ENCODE peak calls at places on chromosomes 12 and 14, in eight cellular contexts. T is adipocyte; F is T-cell; P is activated CD8-positive, alpha-beta memory T cell treated with anti-CD3 and anti-CD28 coated beads for 1 hour; K is ELF-1; N is GM23248; X is fibroblast of mammary gland; U is Calu3. C is an unnamed sample.

GRCh38 chr12:104515899-104516298 is 59.2 kb downstream of the CHST11 start:
- DNase-seq in T (no peak), F (no peak), P (no peak), K (no peak), N (no peak), X (no peak), U (no peak), C (no peak)

GRCh38 chr14:100825691-100826331 is at the start of gene MEG3:
- DNase-seq in T (peak; percentile 88), F (no peak), P (no peak), K (peak; percentile 73), N (peak; percentile 85), X (peak; percentile 80), U (no peak), C (no peak)

GRCh38 chr12:89051065-89051677 is 301.1 kb downstream of the DUSP6 start:
- DNase-seq in T (peak; percentile 87), F (peak; percentile 3), P (no peak), K (no peak), N (peak; percentile 77), X (peak; percentile 81), U (peak; percentile 52), C (no peak)

GRCh38 chr12:28497889-28498411 is 307.7 kb downstream of the CCDC91 start:
- DNase-seq in T (peak; percentile 25), F (no peak), P (no peak), K (no peak), N (peak; percentile 49), X (peak; percentile 35), U (peak; percentile 3), C (no peak)

GRCh38 chr12:27703720-27704452 is 6.7 kb upstream of the MRPS35 start:
- DNase-seq in T (peak; percentile 98), F (peak; percentile 64), P (peak; percentile 45), K (peak; percentile 31), N (peak; percentile 90), X (peak; percentile 86), U (peak; percentile 85), C (peak; percentile 44)

GRCh38 chr12:1972856-1973317 is 31.4 kb downstream of the DCP1B start:
- DNase-seq in T (peak; percentile 32), F (no peak), P (no peak), K (peak; percentile 49), N (peak; percentile 73), X (peak; percentile 53), U (no peak), C (no peak)

GRCh38 chr14:36451346-36452065 is 68.5 kb downstream of the NKX2-1 start:
- DNase-seq in T (no peak), F (no peak), P (no peak), K (no peak), N (no peak), X (no peak), U (no peak), C (no peak)

GRCh38 chr12:75208851-75209781 is 523 bp downstream of the KCNC2 start:
- DNase-seq in T (peak; percentile 56), F (no peak), P (no peak), K (peak; percentile 72), N (peak; percentile 51), X (peak; percentile 21), U (peak; percentile 58), C (no peak)

GRCh38 chr14:105897725-105898113 is 371.3 kb downstream of the TMEM121 start:
- DNase-seq in T (no peak), F (no peak), P (no peak), K (no peak), N (no peak), X (no peak), U (no peak), C (no peak)

GRCh38 chr14:68688872-68689371 is 103.9 kb downstream of the ZFP36L1 start:
- DNase-seq in T (peak; percentile 77), F (no peak), P (no peak), K (peak; percentile 35), N (peak; percentile 59), X (peak; percentile 70), U (no peak), C (no peak)

GRCh38 chr12:78501825-78502224 is 362.7 kb upstream of the SYT1 start:
- DNase-seq in T (no peak), F (no peak), P (no peak), K (no peak), N (no peak), X (no peak), U (no peak), C (no peak)

GRCh38 chr12:6229823-6230222 is 29.6 kb downstream of the CD9 start:
- DNase-seq in T (peak; percentile 79), F (no peak), P (no peak), K (no peak), N (peak; percentile 96), X (peak; percentile 95), U (no peak), C (no peak)

GRCh38 chr14:55107766-55108554 is 21.1 kb upstream of the LGALS3 start:
- DNase-seq in T (peak; percentile 97), F (no peak), P (no peak), K (peak; percentile 62), N (peak; percentile 99), X (peak; percentile 99), U (peak; percentile 82), C (no peak)

GRCh38 chr12:132461526-132461925 is 28.4 kb upstream of the FBRSL1 start:
- DNase-seq in T (no peak), F (no peak), P (no peak), K (no peak), N (no peak), X (no peak), U (no peak), C (no peak)

GRCh38 chr14:22047105-22047504 is 373.5 kb upstream of the OR4E1 start:
- DNase-seq in T (no peak), F (peak; percentile 18), P (no peak), K (no peak), N (no peak), X (no peak), U (peak; percentile 27), C (no peak)

GRCh38 chr12:105672576-105672975 is 342.1 kb downstream of the C12orf75 start:
- DNase-seq in T (no peak), F (no peak), P (no peak), K (no peak), N (no peak), X (no peak), U (no peak), C (no peak)

GRCh38 chr14:50978521-50978871 is 34.2 kb upstream of the PYGL start:
- DNase-seq in T (no peak), F (no peak), P (no peak), K (no peak), N (no peak), X (no peak), U (no peak), C (no peak)

GRCh38 chr12:15700595-15700994 is 88.6 kb downstream of the EPS8 start:
- DNase-seq in T (peak; percentile 86), F (no peak), P (no peak), K (no peak), N (peak; percentile 95), X (peak; percentile 96), U (peak; percentile 23), C (no peak)

GRCh38 chr14:53209370-53209769 is 56.2 kb upstream of the DDHD1 start:
- DNase-seq in T (peak; percentile 6), F (no peak), P (no peak), K (no peak), N (peak; percentile 8), X (peak; percentile 53), U (no peak), C (no peak)

GRCh38 chr14:36091096-36091495 is 85.4 kb downstream of the PTCSC3 start:
- DNase-seq in T (peak; percentile 62), F (no peak), P (no peak), K (peak; percentile 9), N (peak; percentile 95), X (peak; percentile 96), U (peak; percentile 76), C (no peak)

GRCh38 chr12:26651566-26652188 is 181.3 kb downstream of the ITPR2 start:
- DNase-seq in T (peak; percentile 82), F (peak; percentile 6), P (no peak), K (peak; percentile 77), N (peak; percentile 77), X (peak; percentile 76), U (peak; percentile 74), C (peak; percentile 26)

GRCh38 chr12:93376436-93377251 is 1.1 kb upstream of the NUDT4 start:
- DNase-seq in T (no peak), F (no peak), P (no peak), K (peak; percentile 90), N (peak; percentile 71), X (peak; percentile 54), U (no peak), C (no peak)

GRCh38 chr14:54773171-54774006 is 129.2 kb downstream of the GCH1 start:
- DNase-seq in T (peak; percentile 98), F (peak; percentile 45), P (no peak), K (peak; percentile 98), N (peak; percentile 99), X (peak; percentile 100), U (peak; percentile 84), C (peak; percentile 30)

GRCh38 chr12:71007025-71007424 is 86.5 kb upstream of the PTPRR start:
- DNase-seq in T (no peak), F (no peak), P (no peak), K (no peak), N (no peak), X (no peak), U (no peak), C (no peak)

GRCh38 chr14:91019673-91020072 is 40.8 kb downstream of the RPS6KA5 start:
- DNase-seq in T (no peak), F (no peak), P (no peak), K (no peak), N (no peak), X (no peak), U (no peak), C (no peak)

GRCh38 chr12:132477009-132477702 is 12.8 kb upstream of the FBRSL1 start:
- DNase-seq in T (no peak), F (no peak), P (no peak), K (no peak), N (no peak), X (no peak), U (no peak), C (no peak)

GRCh38 chr14:32396874-32397273 is 67.8 kb downstream of the AKAP6 start:
- DNase-seq in T (no peak), F (no peak), P (no peak), K (no peak), N (no peak), X (no peak), U (no peak), C (no peak)

GRCh38 chr14:20274062-20274461 is 31.7 kb downstream of the TTC5 start:
- DNase-seq in T (no peak), F (no peak), P (no peak), K (no peak), N (no peak), X (no peak), U (no peak), C (no peak)

GRCh38 chr14:104659146-104659545 is 30.3 kb upstream of the INF2 start:
- DNase-seq in T (no peak), F (no peak), P (no peak), K (no peak), N (no peak), X (no peak), U (no peak), C (no peak)